ENCODE peak calls at places on chromosome 15, in six cellular contexts. V is transverse colon; E is HCEC 1CT; A is occipital lobe; X is left colon; S is naive thymus-derived CD4-positive, alpha-beta T cell. D is an unnamed sample.
A peak's percentile ranks its signal among the peaks of the same experiment; 100 is the strongest.

GRCh38 chr15:63902671-63903035 is 68.9 kb upstream of the HERC1 start:
- DNase-seq in V (no peak), E (no peak), A (no peak), X (no peak), S (no peak), D (no peak)

GRCh38 chr15:25170781-25171110 is 216.0 kb downstream of the SNRPN start:
- DNase-seq in V (no peak), E (no peak), A (no peak), X (no peak), S (no peak), D (no peak)

GRCh38 chr15:47812436-47813109 is 95.3 kb downstream of the SEMA6D start:
- DNase-seq in V (no peak), E (peak; percentile 56), A (no peak), X (no peak), S (no peak), D (peak; percentile 5)

GRCh38 chr15:71572452-71573053 is 237.8 kb upstream of the NR2E3 start:
- DNase-seq in V (no peak), E (no peak), A (no peak), X (no peak), S (no peak), D (no peak)

GRCh38 chr15:89776274-89777072 is at the start of gene MESP2:
- DNase-seq in V (peak; percentile 88), E (peak; percentile 82), A (peak; percentile 62), X (peak; percentile 86), S (no peak), D (peak; percentile 87)

GRCh38 chr15:61173899-61174689 is 55.0 kb downstream of the RORA start:
- DNase-seq in V (no peak), E (peak; percentile 33), A (no peak), X (no peak), S (no peak), D (no peak)

GRCh38 chr15:61527836-61528589 is 298.9 kb upstream of the RORA start:
- DNase-seq in V (no peak), E (no peak), A (no peak), X (no peak), S (no peak), D (no peak)

GRCh38 chr15:48373855-48374421 is 42.7 kb downstream of the DUT start:
- DNase-seq in V (no peak), E (peak; percentile 65), A (no peak), X (no peak), S (no peak), D (no peak)

GRCh38 chr15:71485094-71485693 is 325.2 kb upstream of the NR2E3 start:
- DNase-seq in V (no peak), E (peak; percentile 10), A (no peak), X (no peak), S (no peak), D (no peak)

GRCh38 chr15:63522143-63522531 is 17.7 kb downstream of the USP3 start:
- DNase-seq in V (no peak), E (no peak), A (no peak), X (no peak), S (no peak), D (no peak)

GRCh38 chr15:84929795-84930371 is 45.4 kb downstream of the SLC28A1 start:
- DNase-seq in V (peak; percentile 85), E (peak; percentile 3), A (no peak), X (peak; percentile 63), S (no peak), D (peak; percentile 39)

GRCh38 chr15:91784973-91785709 is 68.4 kb upstream of the SLCO3A1 start:
- DNase-seq in V (no peak), E (no peak), A (no peak), X (no peak), S (no peak), D (no peak)

GRCh38 chr15:64044315-64045105 is 1.8 kb downstream of the DAPK2 start:
- DNase-seq in V (no peak), E (no peak), A (no peak), X (peak; percentile 31), S (no peak), D (no peak)

GRCh38 chr15:99976811-99977271 is 243.6 kb upstream of the LYSMD4 start:
- DNase-seq in V (no peak), E (peak; percentile 3), A (no peak), X (no peak), S (no peak), D (peak; percentile 35)

GRCh38 chr15:31263751-31264533 is 62.7 kb upstream of the KLF13 start:
- DNase-seq in V (peak; percentile 91), E (no peak), A (peak; percentile 34), X (peak; percentile 90), S (peak; percentile 72), D (no peak)

GRCh38 chr15:100284191-100284590 is 57.6 kb downstream of the ADAMTS17 start:
- DNase-seq in V (no peak), E (no peak), A (no peak), X (no peak), S (no peak), D (no peak)

GRCh38 chr15:80211976-80212375 is 40.0 kb downstream of the CTXND1 start:
- DNase-seq in V (no peak), E (no peak), A (no peak), X (no peak), S (no peak), D (no peak)

GRCh38 chr15:48925714-48926223 is 38.0 kb downstream of the SHC4 start:
- DNase-seq in V (no peak), E (peak; percentile 96), A (peak; percentile 15), X (no peak), S (no peak), D (peak; percentile 95)

GRCh38 chr15:40838756-40839155 is 5.1 kb upstream of the SPINT1 start:
- DNase-seq in V (no peak), E (no peak), A (no peak), X (no peak), S (no peak), D (peak; percentile 10)

GRCh38 chr15:39361497-39361896 is 219.4 kb upstream of the THBS1 start:
- DNase-seq in V (no peak), E (no peak), A (no peak), X (no peak), S (no peak), D (no peak)

GRCh38 chr15:64324513-64324912 is 31.5 kb downstream of the CSNK1G1 start:
- DNase-seq in V (no peak), E (peak; percentile 78), A (no peak), X (no peak), S (no peak), D (peak; percentile 52)

GRCh38 chr15:77025941-77026411 is 31.1 kb downstream of the PSTPIP1 start:
- DNase-seq in V (peak; percentile 7), E (no peak), A (no peak), X (peak; percentile 4), S (no peak), D (no peak)

GRCh38 chr15:68552773-68553172 is 26.0 kb upstream of the CORO2B start:
- DNase-seq in V (no peak), E (peak; percentile 8), A (peak; percentile 55), X (no peak), S (no peak), D (peak; percentile 16)

GRCh38 chr15:74780983-74781672 is 752 bp upstream of the CSK start:
- DNase-seq in V (no peak), E (no peak), A (no peak), X (no peak), S (peak; percentile 44), D (peak; percentile 72)

GRCh38 chr15:60074181-60074885 is 70.2 kb downstream of the FOXB1 start:
- DNase-seq in V (peak; percentile 11), E (no peak), A (no peak), X (peak; percentile 8), S (no peak), D (peak; percentile 41)

GRCh38 chr15:99447497-99448371 is 118.0 kb upstream of the MEF2A start:
- DNase-seq in V (no peak), E (no peak), A (no peak), X (no peak), S (no peak), D (no peak)

GRCh38 chr15:37931868-37932267 is 2.6 kb upstream of the TMCO5A start:
- DNase-seq in V (no peak), E (peak; percentile 70), A (no peak), X (no peak), S (no peak), D (no peak)

GRCh38 chr15:48360841-48361240 is 29.6 kb downstream of the DUT start:
- DNase-seq in V (no peak), E (peak; percentile 93), A (no peak), X (no peak), S (no peak), D (peak; percentile 85)

GRCh38 chr15:27956285-27956684 is 142.8 kb downstream of the OCA2 start:
- DNase-seq in V (no peak), E (no peak), A (no peak), X (no peak), S (no peak), D (no peak)

GRCh38 chr15:63381301-63382192 is at the start of gene CA12:
- DNase-seq in V (peak; percentile 77), E (peak; percentile 42), A (no peak), X (peak; percentile 78), S (no peak), D (peak; percentile 62)

D was measured in foreskin fibroblast.